ENCODE peak calls at places on chromosomes 2 and 18, in four cellular contexts. One of them, this sample, is unnamed.

GRCh38 chr2:127665267-127665893 is 9.9 kb downstream of the LIMS2 start:
- DNase-seq in K562: no peak
- DNase-seq in SK-N-SH: peak; percentile 2
- DNase-seq in GM12878: no peak
- DNase-seq in this sample: no peak

GRCh38 chr2:8624855-8625398 is 56.9 kb upstream of the ID2 start:
- DNase-seq in GM12878: no peak
- DNase-seq in K562: no peak
- DNase-seq in SK-N-SH: no peak
- DNase-seq in this sample: peak; percentile 82

GRCh38 chr2:219045937-219046550 is 4.7 kb upstream of the CFAP65 start:
- DNase-seq in K562: peak; percentile 42
- DNase-seq in GM12878: no peak
- DNase-seq in SK-N-SH: no peak
- DNase-seq in this sample: no peak

GRCh38 chr2:120543899-120544298 is 191.8 kb upstream of the GLI2 start:
- DNase-seq in SK-N-SH: no peak
- DNase-seq in K562: no peak
- DNase-seq in GM12878: no peak
- DNase-seq in this sample: no peak

GRCh38 chr2:186848873-186849578 is at the start of gene ZSWIM2:
- DNase-seq in K562: no peak
- DNase-seq in GM12878: no peak
- DNase-seq in SK-N-SH: peak; percentile 78
- DNase-seq in this sample: peak; percentile 19

GRCh38 chr2:164690361-164690760 is 69.1 kb upstream of the GRB14 start:
- DNase-seq in SK-N-SH: peak; percentile 8
- DNase-seq in GM12878: no peak
- DNase-seq in K562: no peak
- DNase-seq in this sample: no peak

GRCh38 chr2:152571035-152571766 is 146.1 kb downstream of the PRPF40A start:
- DNase-seq in K562: no peak
- DNase-seq in SK-N-SH: no peak
- DNase-seq in GM12878: no peak
- DNase-seq in this sample: no peak

GRCh38 chr18:51082571-51083264 is 52.7 kb downstream of the SMAD4 start:
- DNase-seq in K562: no peak
- DNase-seq in GM12878: no peak
- DNase-seq in SK-N-SH: no peak
- DNase-seq in this sample: no peak

GRCh38 chr2:191571163-191571769 is 106.7 kb upstream of the NABP1 start:
- DNase-seq in SK-N-SH: no peak
- DNase-seq in GM12878: no peak
- DNase-seq in K562: peak; percentile 56
- DNase-seq in this sample: no peak

GRCh38 chr18:36580874-36581750 is 247.7 kb downstream of the TPGS2 start:
- DNase-seq in GM12878: no peak
- DNase-seq in K562: no peak
- DNase-seq in SK-N-SH: peak; percentile 45
- DNase-seq in this sample: no peak

GRCh38 chr2:73964223-73964622 is 20.5 kb upstream of the TET3 start:
- DNase-seq in K562: no peak
- DNase-seq in SK-N-SH: no peak
- DNase-seq in GM12878: no peak
- DNase-seq in this sample: no peak

GRCh38 chr2:240935101-240935876 is 29.2 kb downstream of the CROCC2 start:
- DNase-seq in SK-N-SH: peak; percentile 32
- DNase-seq in K562: no peak
- DNase-seq in GM12878: no peak
- DNase-seq in this sample: no peak

GRCh38 chr2:20929721-20930120 is 106.8 kb upstream of the LDAH start:
- DNase-seq in K562: no peak
- DNase-seq in SK-N-SH: no peak
- DNase-seq in GM12878: no peak
- DNase-seq in this sample: peak; percentile 36

GRCh38 chr2:40027968-40028367 is 248.9 kb upstream of the THUMPD2 start:
- DNase-seq in GM12878: no peak
- DNase-seq in SK-N-SH: no peak
- DNase-seq in K562: no peak
- DNase-seq in this sample: no peak

GRCh38 chr2:241686322-241686648 is 330 bp downstream of the DTYMK start:
- DNase-seq in GM12878: no peak
- DNase-seq in K562: no peak
- DNase-seq in SK-N-SH: no peak
- DNase-seq in this sample: no peak

GRCh38 chr18:48080546-48080945 is 150.1 kb upstream of the SMAD2 start:
- DNase-seq in K562: no peak
- DNase-seq in GM12878: no peak
- DNase-seq in SK-N-SH: no peak
- DNase-seq in this sample: no peak

GRCh38 chr18:64799378-64799777 is 650.5 kb upstream of the LINC00305 start:
- DNase-seq in SK-N-SH: no peak
- DNase-seq in K562: no peak
- DNase-seq in GM12878: no peak
- DNase-seq in this sample: no peak

GRCh38 chr2:237278593-237278992 is 135.4 kb downstream of the COL6A3 start:
- DNase-seq in GM12878: no peak
- DNase-seq in SK-N-SH: peak; percentile 25
- DNase-seq in K562: no peak
- DNase-seq in this sample: no peak

GRCh38 chr18:44958450-44958849 is 277.8 kb downstream of the SETBP1 start:
- DNase-seq in K562: no peak
- DNase-seq in SK-N-SH: no peak
- DNase-seq in GM12878: no peak
- DNase-seq in this sample: no peak

GRCh38 chr2:73981081-73981968 is 3.4 kb upstream of the TET3 start:
- DNase-seq in SK-N-SH: peak; percentile 47
- DNase-seq in GM12878: no peak
- DNase-seq in K562: peak; percentile 79
- DNase-seq in this sample: peak; percentile 25

GRCh38 chr2:215713393-215713792 is 277.5 kb upstream of the FN1 start:
- DNase-seq in GM12878: no peak
- DNase-seq in K562: no peak
- DNase-seq in SK-N-SH: no peak
- DNase-seq in this sample: peak; percentile 72

GRCh38 chr2:100483892-100484291 is 13.6 kb downstream of the NMS start:
- DNase-seq in SK-N-SH: no peak
- DNase-seq in GM12878: no peak
- DNase-seq in K562: no peak
- DNase-seq in this sample: no peak

GRCh38 chr18:73168171-73168570 is 300.4 kb upstream of the NETO1 start:
- DNase-seq in SK-N-SH: no peak
- DNase-seq in GM12878: no peak
- DNase-seq in K562: no peak
- DNase-seq in this sample: no peak

GRCh38 chr2:119429225-119430000 is 2.2 kb upstream of the TMEM37 start:
- DNase-seq in SK-N-SH: no peak
- DNase-seq in GM12878: peak; percentile 35
- DNase-seq in K562: no peak
- DNase-seq in this sample: no peak

GRCh38 chr2:172373761-172374160 is 53.6 kb upstream of the ITGA6 start:
- DNase-seq in SK-N-SH: no peak
- DNase-seq in GM12878: no peak
- DNase-seq in K562: no peak
- DNase-seq in this sample: no peak

GRCh38 chr2:85730686-85731085 is 23.1 kb upstream of the ATOH8 start:
- DNase-seq in GM12878: no peak
- DNase-seq in SK-N-SH: no peak
- DNase-seq in K562: no peak
- DNase-seq in this sample: no peak

GRCh38 chr2:231632559-231633142 is 40.0 kb downstream of the TEX44 start:
- DNase-seq in GM12878: no peak
- DNase-seq in SK-N-SH: no peak
- DNase-seq in K562: no peak
- DNase-seq in this sample: no peak

GRCh38 chr2:18373664-18374063 is 186.8 kb downstream of the RDH14 start:
- DNase-seq in GM12878: no peak
- DNase-seq in K562: no peak
- DNase-seq in SK-N-SH: no peak
- DNase-seq in this sample: no peak

GRCh38 chr2:57516740-57517340 is 529.8 kb upstream of the VRK2 start:
- DNase-seq in SK-N-SH: peak; percentile 19
- DNase-seq in K562: peak; percentile 37
- DNase-seq in GM12878: peak; percentile 7
- DNase-seq in this sample: peak; percentile 36

GRCh38 chr2:217177687-217178086 is 317.8 kb upstream of the TNP1 start:
- DNase-seq in SK-N-SH: no peak
- DNase-seq in K562: no peak
- DNase-seq in GM12878: no peak
- DNase-seq in this sample: no peak

GRCh38 chr2:223654384-223654915 is 52.3 kb upstream of the SCG2 start:
- DNase-seq in K562: no peak
- DNase-seq in GM12878: no peak
- DNase-seq in SK-N-SH: no peak
- DNase-seq in this sample: no peak

GRCh38 chr2:230896346-230897115 is 28.5 kb downstream of the GPR55 start:
- DNase-seq in SK-N-SH: no peak
- DNase-seq in K562: no peak
- DNase-seq in GM12878: no peak
- DNase-seq in this sample: no peak

GRCh38 chr2:10047616-10048500 is 4.5 kb downstream of the KLF11 start:
- DNase-seq in GM12878: no peak
- DNase-seq in K562: no peak
- DNase-seq in SK-N-SH: no peak
- DNase-seq in this sample: no peak

GRCh38 chr2:10046899-10047298 is 3.5 kb downstream of the KLF11 start:
- DNase-seq in K562: no peak
- DNase-seq in GM12878: no peak
- DNase-seq in SK-N-SH: no peak
- DNase-seq in this sample: no peak

GRCh38 chr2:10043906-10044601 is 704 bp downstream of the KLF11 start:
- DNase-seq in K562: peak; percentile 92
- DNase-seq in GM12878: no peak
- DNase-seq in SK-N-SH: peak; percentile 98
- DNase-seq in this sample: peak; percentile 64

GRCh38 chr2:10043256-10043905 is at the start of gene KLF11:
- DNase-seq in GM12878: no peak
- DNase-seq in K562: peak; percentile 92
- DNase-seq in SK-N-SH: peak; percentile 99
- DNase-seq in this sample: peak; percentile 73

GRCh38 chr2:10045561-10046355 is 2.4 kb downstream of the KLF11 start:
- DNase-seq in K562: no peak
- DNase-seq in SK-N-SH: no peak
- DNase-seq in GM12878: no peak
- DNase-seq in this sample: no peak
- TF ChIP-seq REST in K562: no peak
- TF ChIP-seq REST in SK-N-SH: no peak
- TF ChIP-seq REST in GM12878: no peak
- TF ChIP-seq REST in this sample: no peak

GRCh38 chr2:26483027-26483326 is 5.1 kb upstream of the OTOF start:
- DNase-seq in SK-N-SH: no peak
- DNase-seq in K562: no peak
- DNase-seq in GM12878: no peak
- DNase-seq in this sample: no peak

GRCh38 chr2:26483501-26483900 is 5.6 kb upstream of the OTOF start:
- DNase-seq in GM12878: no peak
- DNase-seq in SK-N-SH: no peak
- DNase-seq in K562: no peak
- DNase-seq in this sample: no peak

GRCh38 chr2:26484579-26484978 is 6.7 kb upstream of the OTOF start:
- DNase-seq in GM12878: no peak
- DNase-seq in K562: no peak
- DNase-seq in SK-N-SH: no peak
- DNase-seq in this sample: no peak

GRCh38 chr2:26485099-26485498 is 7.2 kb upstream of the OTOF start:
- DNase-seq in SK-N-SH: no peak
- DNase-seq in GM12878: no peak
- DNase-seq in K562: no peak
- DNase-seq in this sample: no peak

DNA sequence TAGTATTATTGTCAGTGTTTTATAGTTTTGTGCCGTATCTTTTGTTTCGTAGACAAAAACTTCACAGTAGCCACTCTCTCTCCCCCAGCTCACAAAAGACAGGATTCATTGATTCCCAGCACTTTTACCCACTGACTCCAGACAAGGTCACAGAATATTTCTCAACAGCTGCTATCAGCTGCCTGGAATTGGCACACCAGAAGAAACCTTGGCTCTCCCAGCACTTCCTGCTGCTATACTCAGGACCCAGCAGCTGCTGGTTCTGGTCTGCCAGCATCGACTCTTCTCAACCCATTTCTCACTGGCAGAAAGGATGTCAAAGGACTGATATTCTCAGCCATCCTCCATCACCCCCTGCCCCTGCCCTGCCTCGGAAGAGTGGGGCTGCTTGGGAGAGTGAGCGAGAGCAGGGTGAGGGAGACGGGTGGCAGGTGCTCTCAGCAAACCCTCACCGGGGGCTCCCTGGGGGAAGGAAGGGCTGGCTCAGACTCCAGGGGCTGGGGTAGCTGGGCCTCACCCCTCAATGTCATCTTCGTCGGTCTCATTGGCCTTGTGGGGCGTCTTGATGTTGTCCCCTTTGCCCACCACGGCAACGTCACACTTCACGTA is 6.1 kb upstream of the OTOF start:
- DNase-seq in K562: no peak
- DNase-seq in SK-N-SH: no peak
- DNase-seq in GM12878: no peak
- DNase-seq in this sample: no peak
- TF ChIP-seq MXI1 in K562: no peak
- TF ChIP-seq MXI1 in SK-N-SH: no peak
- TF ChIP-seq MXI1 in GM12878: no peak
- TF ChIP-seq MXI1 in this sample: no peak

GRCh38 chr2:45543257-45543656 is 67.8 kb downstream of the SRBD1 start:
- DNase-seq in K562: no peak
- DNase-seq in SK-N-SH: no peak
- DNase-seq in GM12878: no peak
- DNase-seq in this sample: no peak

GRCh38 chr2:45540942-45541341 is 70.1 kb downstream of the SRBD1 start:
- DNase-seq in K562: no peak
- DNase-seq in GM12878: no peak
- DNase-seq in SK-N-SH: no peak
- DNase-seq in this sample: no peak

GRCh38 chr2:45541450-45541849 is 69.6 kb downstream of the SRBD1 start:
- DNase-seq in K562: no peak
- DNase-seq in SK-N-SH: no peak
- DNase-seq in GM12878: no peak
- DNase-seq in this sample: no peak

GRCh38 chr2:45542013-45542412 is 69.1 kb downstream of the SRBD1 start:
- DNase-seq in SK-N-SH: no peak
- DNase-seq in K562: no peak
- DNase-seq in GM12878: no peak
- DNase-seq in this sample: no peak
- TF ChIP-seq REST in SK-N-SH: no peak
- TF ChIP-seq REST in K562: no peak
- TF ChIP-seq REST in GM12878: no peak
- TF ChIP-seq REST in this sample: no peak

GRCh38 chr2:187951470-187952218 is 340.0 kb upstream of the GULP1 start:
- DNase-seq in GM12878: no peak
- DNase-seq in K562: no peak
- DNase-seq in SK-N-SH: no peak
- DNase-seq in this sample: no peak
- TF ChIP-seq MXI1 in GM12878: no peak
- TF ChIP-seq MXI1 in K562: no peak
- TF ChIP-seq MXI1 in SK-N-SH: no peak
- TF ChIP-seq MXI1 in this sample: no peak

This sample was measured in HepG2.